ENCODE peak calls at places on chromosomes 16 and 17, in ten cellular contexts. V, I, J, Q, M, G, P, W, L and N are unnamed samples.
A peak's percentile ranks its signal among the peaks of the same experiment; 100 is the strongest.

GRCh38 chr16:9836118-9836736 is 346.0 kb downstream of the GRIN2A start:
- DNase-seq in I (peak; percentile 12), J (no peak), Q (no peak), V (no peak), G (no peak), L (no peak), P (no peak), W (no peak), M (no peak), N (no peak)

GRCh38 chr16:69123894-69124293 is 8.5 kb downstream of the CHTF8 start:
- DNase-seq in G (no peak), W (no peak), P (peak; percentile 78), I (peak; percentile 83), L (peak; percentile 57), Q (no peak), J (peak; percentile 51), V (peak; percentile 76), M (peak; percentile 50), N (no peak)

GRCh38 chr17:49986396-49987289 is 8.4 kb downstream of the DLX3 start:
- DNase-seq in M (no peak), G (no peak), J (no peak), L (no peak), Q (no peak), I (no peak), P (no peak), W (peak; percentile 31), V (no peak), N (no peak)

GRCh38 chr16:74774223-74775139 is at the start of gene FA2H:
- DNase-seq in Q (peak; percentile 76), P (peak; percentile 71), J (peak; percentile 95), V (peak; percentile 23), L (peak; percentile 96), M (peak; percentile 80), G (peak; percentile 61), W (peak; percentile 87), I (peak; percentile 8), N (peak; percentile 91)

GRCh38 chr16:70407811-70408274 is 31.1 kb downstream of the ST3GAL2 start:
- DNase-seq in V (no peak), Q (no peak), W (no peak), L (no peak), P (no peak), M (no peak), J (no peak), I (no peak), G (no peak), N (no peak)

GRCh38 chr17:67281736-67282135 is 36.7 kb upstream of the HELZ start:
- DNase-seq in L (no peak), P (no peak), W (no peak), V (no peak), Q (no peak), G (no peak), M (no peak), J (no peak), I (no peak), N (no peak)

GRCh38 chr16:57503366-57503765 is 17.1 kb upstream of the DOK4 start:
- DNase-seq in V (no peak), J (no peak), M (no peak), G (no peak), L (no peak), W (no peak), Q (no peak), I (no peak), P (no peak), N (no peak)

GRCh38 chr16:1705688-1706385 is at the start of gene MAPK8IP3:
- DNase-seq in P (peak; percentile 91), V (peak; percentile 82), I (peak; percentile 85), W (peak; percentile 92), L (peak; percentile 92), J (peak; percentile 86), G (peak; percentile 95), M (peak; percentile 84), Q (peak; percentile 88), N (peak; percentile 87)

GRCh38 chr17:45386180-45386579 is 46.5 kb downstream of the ARHGAP27 start:
- DNase-seq in J (peak; percentile 38), V (no peak), I (no peak), G (no peak), Q (no peak), P (no peak), L (peak; percentile 65), M (no peak), W (no peak), N (no peak)

GRCh38 chr16:82641336-82641984 is 14.7 kb downstream of the CDH13 start:
- DNase-seq in V (peak; percentile 57), L (no peak), W (no peak), M (no peak), Q (no peak), P (no peak), I (peak; percentile 69), J (no peak), G (no peak), N (no peak)

GRCh38 chr17:83190601-83191387 is 111.4 kb downstream of the METRNL start:
- DNase-seq in M (peak; percentile 3), Q (no peak), W (peak; percentile 10), G (no peak), V (no peak), I (no peak), P (no peak), J (no peak), L (no peak), N (peak; percentile 2)

GRCh38 chr17:83193336-83194188 is 114.2 kb downstream of the METRNL start:
- DNase-seq in M (peak; percentile 12), Q (no peak), J (no peak), P (no peak), G (peak; percentile 20), I (no peak), W (peak; percentile 54), L (peak; percentile 23), V (no peak), N (no peak)

GRCh38 chr17:83192161-83192788 is 112.9 kb downstream of the METRNL start:
- DNase-seq in G (no peak), W (peak; percentile 37), J (no peak), Q (no peak), I (peak; percentile 44), P (no peak), V (peak; percentile 50), M (peak; percentile 12), L (no peak), N (no peak)

GRCh38 chr17:83189673-83190385 is 110.4 kb downstream of the METRNL start:
- DNase-seq in V (peak; percentile 90), M (no peak), J (no peak), L (peak; percentile 78), G (peak; percentile 41), W (peak; percentile 68), I (peak; percentile 95), Q (no peak), P (no peak), N (peak; percentile 2)

DNA sequence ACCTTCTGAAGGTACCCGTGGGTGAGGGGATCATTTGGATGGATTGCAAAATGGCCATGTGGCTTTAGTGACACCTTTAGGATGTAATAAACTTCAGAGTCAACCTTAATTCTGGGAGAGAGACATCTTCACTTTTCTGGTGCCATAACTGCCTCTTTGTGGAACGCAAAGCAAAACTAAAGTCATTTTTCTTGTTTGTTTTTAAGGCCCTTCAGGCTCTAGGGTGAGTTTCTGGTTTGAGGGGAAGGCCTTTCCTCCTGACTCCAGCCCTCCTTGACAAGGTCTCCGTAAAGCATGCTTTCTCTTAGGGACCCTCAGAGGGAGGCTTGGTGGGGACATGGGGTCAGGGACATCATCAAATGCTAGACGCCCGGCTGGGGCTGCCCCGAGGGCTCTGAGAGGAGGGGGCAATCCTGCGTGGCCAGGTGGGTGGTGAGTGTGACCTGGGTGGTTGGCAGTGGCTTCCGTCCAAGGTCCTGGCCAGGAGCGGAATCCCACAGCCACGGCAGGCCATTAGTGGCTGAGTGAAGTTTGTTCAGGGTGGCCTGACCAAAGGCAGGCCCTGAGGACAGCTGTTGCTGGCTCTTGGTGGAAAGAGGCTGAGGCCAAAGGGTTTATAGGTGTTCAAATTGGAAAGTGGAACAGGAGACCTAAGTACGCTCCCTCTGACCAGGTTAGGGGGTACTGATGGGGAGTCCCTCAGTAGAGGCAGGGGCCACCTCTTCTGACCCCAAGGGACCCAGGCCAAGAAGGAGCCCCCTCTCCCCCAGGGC is 112.2 kb downstream of the METRNL start:
- DNase-seq in P (no peak), Q (no peak), G (no peak), W (no peak), V (no peak), I (no peak), M (peak; percentile 8), J (no peak), L (no peak), N (peak; percentile 1)
- H3K27ac ChIP-seq in P (no peak overlapping the region), Q (no peak overlapping the region), G (no peak overlapping the region), W (peak overlapping the region; percentile 61), V (no peak overlapping the region), I (no peak overlapping the region), M (no peak overlapping the region), J (no peak overlapping the region), L (no peak overlapping the region), N (no peak overlapping the region)

GRCh38 chr16:54334208-54334607 is 47.6 kb upstream of the IRX3 start:
- DNase-seq in P (no peak), Q (no peak), V (no peak), I (no peak), M (no peak), L (no peak), G (no peak), W (no peak), J (no peak), N (no peak)
- H3K27ac ChIP-seq in P (no peak overlapping the region), Q (no peak overlapping the region), V (no peak overlapping the region), I (no peak overlapping the region), M (no peak overlapping the region), L (no peak overlapping the region), G (no peak overlapping the region), W (no peak overlapping the region), J (no peak overlapping the region), N (no peak overlapping the region)

DNA sequence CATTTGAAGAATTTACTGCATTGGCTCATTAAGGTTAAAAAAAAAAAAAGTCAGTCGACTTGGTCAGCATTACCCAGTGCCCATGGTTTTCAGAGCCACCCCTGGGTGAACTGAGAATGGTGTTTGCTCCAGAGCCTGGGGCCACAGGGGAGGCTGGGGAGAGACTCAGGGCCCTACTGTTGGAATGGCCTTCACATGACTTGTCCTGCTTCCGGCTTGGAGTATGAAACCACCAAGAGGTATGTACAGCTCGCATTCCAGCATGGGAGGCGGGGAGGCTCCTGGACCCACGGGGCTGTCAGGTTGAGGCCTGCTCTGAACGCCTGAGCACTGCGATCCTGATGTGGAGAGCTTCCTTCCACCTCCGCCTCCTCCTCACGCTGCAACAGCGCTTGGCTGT is 36.8 kb downstream of the MSI2 start:
- DNase-seq in P (no peak), I (no peak), Q (no peak), J (peak; percentile 28), W (no peak), L (no peak), G (no peak), V (no peak), M (no peak), N (peak; percentile 81)
- H3K27ac ChIP-seq in P (no peak overlapping the region), I (no peak overlapping the region), Q (no peak overlapping the region), J (peak overlapping the region; percentile 22), W (peak overlapping the region; percentile 61), L (no peak overlapping the region), G (peak overlapping the region; percentile 46), V (no peak overlapping the region), M (no peak overlapping the region), N (no peak overlapping the region)

DNA sequence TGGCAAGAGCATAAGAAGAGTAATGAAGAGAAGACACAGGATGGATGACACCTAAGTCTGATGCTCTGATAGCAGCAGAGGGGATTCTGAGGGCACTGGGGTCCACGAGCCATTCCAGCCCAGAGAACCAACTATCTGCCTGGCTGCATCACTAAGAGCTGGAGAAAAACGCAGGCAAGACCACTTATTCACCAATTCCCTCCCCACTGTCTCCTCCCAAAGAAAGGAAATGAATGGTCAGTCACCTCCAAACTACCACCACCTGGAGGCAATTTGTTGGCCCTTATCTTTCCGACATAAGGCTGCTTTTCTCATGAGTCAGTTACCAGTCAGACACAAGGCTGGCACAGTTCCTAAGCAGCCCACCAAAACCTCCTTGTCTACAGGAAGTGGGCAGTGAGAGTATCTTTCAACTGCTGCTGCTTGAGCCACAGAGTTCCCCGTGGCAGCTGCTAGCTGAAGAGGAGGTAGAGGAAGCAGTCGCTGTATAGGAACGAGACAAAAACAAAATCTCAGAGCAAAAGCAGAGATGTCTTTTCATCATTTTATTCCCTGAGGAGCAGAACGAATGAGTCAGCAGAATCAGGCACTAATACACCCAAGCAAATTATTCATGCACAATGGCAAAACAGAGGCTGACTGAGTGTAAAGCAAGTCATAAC is 111.1 kb downstream of the SMG6 start:
- DNase-seq in V (peak; percentile 99), L (no peak), M (peak; percentile 59), Q (no peak), I (peak; percentile 85), J (no peak), W (no peak), P (peak; percentile 76), G (no peak), N (no peak)
- H3K27ac ChIP-seq in V (peak overlapping the region; percentile 67), L (peak overlapping the region; percentile 19), M (peak overlapping the region; percentile 48), Q (no peak overlapping the region), I (peak overlapping the region; percentile 66), J (peak overlapping the region; percentile 12), W (peak overlapping the region; percentile 43), P (peak overlapping the region; percentile 80), G (peak overlapping the region; percentile 77), N (no peak overlapping the region)